ENCODE peak calls at places on chromosomes 12 and 14, in nine cellular contexts. X is GM12865, K is bronchial epithelial cell, U is hepatocyte, R is right cardiac atrium, P is pancreas, S is HFF-Myc, F is sigmoid colon, E is thoracic aorta. V is an unnamed sample.

GRCh38 chr14:94673781-94674231 is 61.6 kb downstream of the SERPINA3 start:
- DNase-seq in E (no peak), K (no peak), S (no peak), R (no peak), X (no peak), P (no peak), F (peak), U (no peak), V (no peak)

GRCh38 chr12:65465766-65466547 is 187.5 kb downstream of the MSRB3 start:
- DNase-seq in R (no peak), F (no peak), U (no peak), X (no peak), E (no peak), S (no peak), K (no peak), P (no peak), V (no peak)

GRCh38 chr12:103282124-103282523 is 213.6 kb downstream of the C12orf42 start:
- DNase-seq in S (no peak), U (no peak), R (no peak), X (no peak), E (no peak), P (no peak), F (no peak), K (no peak), V (no peak)

GRCh38 chr12:43921666-43922337 is 85.9 kb downstream of the TMEM117 start:
- DNase-seq in U (no peak), F (no peak), E (no peak), X (no peak), S (peak), R (no peak), P (no peak), K (no peak), V (peak)

GRCh38 chr14:40394634-40395340 is 962.6 kb upstream of the FBXO33 start:
- DNase-seq in K (peak), U (no peak), R (no peak), P (no peak), F (no peak), X (no peak), E (no peak), S (no peak), V (no peak)

GRCh38 chr12:102426599-102427541 is 53.5 kb downstream of the IGF1 start:
- DNase-seq in K (no peak), R (no peak), X (no peak), S (no peak), F (no peak), P (no peak), U (no peak), E (no peak), V (no peak)

GRCh38 chr12:116927244-116927940 is 16.6 kb downstream of the FBXW8 start:
- DNase-seq in P (no peak), U (no peak), K (no peak), R (no peak), F (no peak), E (no peak), S (no peak), X (no peak), V (no peak)

GRCh38 chr12:130493951-130494350 is 156.3 kb downstream of the PIWIL1 start:
- DNase-seq in F (no peak), U (no peak), P (no peak), S (no peak), X (no peak), K (no peak), R (no peak), E (no peak), V (no peak)

GRCh38 chr14:74546416-74546815 is 52.9 kb downstream of the ISCA2 start:
- DNase-seq in S (no peak), K (no peak), R (no peak), X (no peak), E (no peak), U (no peak), F (no peak), P (no peak), V (no peak)

GRCh38 chr12:43309845-43310405 is 242.1 kb downstream of the ADAMTS20 start:
- DNase-seq in E (no peak), S (no peak), U (no peak), X (no peak), P (no peak), K (peak), F (no peak), R (no peak), V (no peak)

GRCh38 chr12:59431266-59431665 is 164.6 kb upstream of the SLC16A7 start:
- DNase-seq in E (no peak), U (no peak), S (no peak), X (no peak), P (no peak), R (no peak), F (no peak), K (peak), V (no peak)

GRCh38 chr14:88592016-88592415 is 29.2 kb downstream of the ZC3H14 start:
- DNase-seq in S (peak), E (no peak), K (no peak), X (no peak), U (no peak), R (no peak), P (peak), F (no peak), V (no peak)

GRCh38 chr12:92295523-92295922 is 149.9 kb upstream of the BTG1 start:
- DNase-seq in X (no peak), R (no peak), F (no peak), S (no peak), E (no peak), P (no peak), K (no peak), U (peak), V (no peak)

GRCh38 chr12:49059385-49060232 is 985 bp downstream of the KMT2D start:
- DNase-seq in E (no peak), R (no peak), P (no peak), K (no peak), F (no peak), X (peak), S (no peak), U (peak), V (peak)

GRCh38 chr12:109927622-109928021 is 27.5 kb downstream of the TCHP start:
- DNase-seq in X (peak), E (no peak), P (peak), K (peak), S (no peak), U (peak), F (no peak), R (peak), V (peak)

GRCh38 chr12:105378821-105379400 is 48.4 kb downstream of the C12orf75 start:
- DNase-seq in E (no peak), U (no peak), X (no peak), P (no peak), R (no peak), S (no peak), F (no peak), K (no peak), V (peak)

GRCh38 chr14:42980419-42980818 is 1373.7 kb downstream of the LRFN5 start:
- DNase-seq in K (no peak), S (no peak), U (no peak), R (no peak), F (no peak), E (no peak), P (no peak), X (no peak), V (no peak)

GRCh38 chr14:85250369-85250768 is 279.6 kb upstream of the FLRT2 start:
- DNase-seq in R (no peak), K (no peak), X (no peak), U (peak), E (no peak), F (no peak), P (no peak), S (no peak), V (peak)

GRCh38 chr12:127355061-127355820 is 911.7 kb upstream of the TMEM132C start:
- DNase-seq in F (no peak), K (peak), X (peak), U (peak), R (no peak), S (no peak), E (no peak), P (no peak), V (peak)

GRCh38 chr12:94230357-94230905 is 82.1 kb downstream of the PLXNC1 start:
- DNase-seq in U (no peak), P (no peak), R (no peak), F (no peak), S (no peak), X (peak), K (no peak), E (no peak), V (no peak)

GRCh38 chr12:10749700-10750384 is 26.7 kb upstream of the YBX3 start:
- DNase-seq in X (peak), R (peak), F (peak), P (peak), K (peak), U (peak), S (peak), E (peak), V (peak)

GRCh38 chr14:74652541-74652940 is 40.5 kb upstream of the LTBP2 start:
- DNase-seq in S (no peak), F (no peak), X (no peak), P (no peak), K (no peak), E (no peak), U (no peak), R (peak), V (no peak)

GRCh38 chr12:45987339-45987726 is 3.0 kb downstream of the SCAF11 start:
- DNase-seq in E (no peak), X (no peak), F (no peak), P (no peak), U (no peak), R (no peak), S (no peak), K (peak), V (no peak)

GRCh38 chr12:14913381-14913781 is 25.0 kb downstream of the ERP27 start:
- DNase-seq in K (peak), S (no peak), X (no peak), E (no peak), U (peak), F (peak), R (peak), P (no peak), V (no peak)

GRCh38 chr12:93773122-93773871 is 96.1 kb downstream of the CRADD start:
- DNase-seq in S (no peak), K (no peak), U (no peak), X (peak), P (no peak), R (no peak), E (no peak), F (no peak), V (no peak)

GRCh38 chr12:26846419-26846818 is 13.4 kb upstream of the ITPR2 start:
- DNase-seq in S (no peak), E (no peak), X (no peak), U (no peak), F (no peak), P (no peak), K (no peak), R (no peak), V (no peak)

DNA sequence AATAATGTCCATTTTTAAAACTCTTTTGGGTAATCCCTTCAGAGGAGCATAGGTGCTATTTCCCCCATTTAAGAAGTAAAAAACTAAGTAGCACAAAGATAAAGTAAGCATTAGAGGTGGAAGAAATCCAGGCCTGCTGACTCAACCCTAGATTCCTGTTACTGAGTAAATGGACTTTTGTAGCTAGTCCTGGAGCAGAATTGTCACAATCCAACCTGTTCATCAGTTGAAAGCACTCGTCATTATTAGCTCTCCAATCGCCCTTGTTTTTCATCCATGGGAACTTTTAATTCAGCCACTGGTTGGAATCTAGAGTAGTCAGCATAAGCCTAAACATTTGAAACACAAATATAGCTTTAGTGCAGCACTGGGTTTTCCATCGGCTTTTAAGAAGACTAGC is 139.5 kb upstream of the AMIGO2 start:
- DNase-seq in X (no peak), R (no peak), S (no peak), P (no peak), E (no peak), F (no peak), U (no peak), K (peak), V (no peak)
- H3K4me3 ChIP-seq in X (no peak), R (no peak), S (no peak), P (no peak), E (no peak), F (no peak), U (no peak), K (no peak), V (no peak)

DNA sequence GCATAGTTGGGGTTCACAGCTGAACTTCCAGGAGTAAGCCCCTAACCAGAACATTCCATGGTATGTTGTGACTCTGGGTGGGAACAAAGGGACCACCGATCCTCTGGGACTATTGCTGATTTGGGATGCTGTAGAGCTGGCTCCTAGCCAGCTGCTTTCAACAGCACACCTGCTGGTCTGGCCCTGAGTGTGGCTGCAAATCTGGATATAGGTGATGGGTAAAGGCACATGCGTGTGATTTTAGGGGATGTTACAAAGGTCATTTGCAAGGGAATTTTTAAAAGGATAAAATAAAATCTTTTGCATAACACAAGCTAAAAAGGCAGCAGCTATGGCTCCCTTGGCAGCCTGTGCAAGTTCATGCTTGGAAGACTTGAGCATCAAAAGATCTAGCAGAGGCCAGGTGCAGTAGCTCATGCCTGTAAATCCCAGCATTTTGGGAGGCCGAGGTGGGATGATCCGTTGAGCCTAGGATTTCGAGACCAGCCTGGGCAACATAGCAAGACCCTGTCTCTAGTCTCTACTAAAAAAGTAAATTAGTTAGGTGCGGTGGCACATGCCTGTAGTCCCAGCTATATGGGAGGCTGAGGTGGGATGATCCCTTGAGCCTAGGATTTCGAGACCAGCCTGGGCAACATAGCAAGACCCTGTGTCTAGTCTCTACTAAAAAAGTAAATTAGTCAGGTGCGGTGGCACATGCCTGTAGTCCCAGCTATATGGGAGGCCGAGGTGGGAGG is 1.6 kb downstream of the ALDH2 start:
- DNase-seq in F (no peak), X (no peak), R (no peak), K (no peak), U (no peak), P (no peak), E (no peak), S (no peak), V (no peak)
- H3K4me3 ChIP-seq in F (peak), X (no peak), R (peak), K (peak), U (peak), P (peak), E (peak), S (no peak), V (no peak)

GRCh38 chr12:78793982-78794381 is 70.6 kb upstream of the SYT1 start:
- DNase-seq in K (no peak), R (peak), X (no peak), E (no peak), F (no peak), S (no peak), P (no peak), U (no peak), V (no peak)
- H3K4me3 ChIP-seq in K (no peak), R (no peak), X (no peak), E (no peak), F (no peak), S (no peak), P (no peak), U (no peak), V (no peak)

GRCh38 chr14:60326274-60326673 is 77.3 kb downstream of the PPM1A start:
- DNase-seq in P (no peak), U (no peak), R (no peak), K (no peak), E (no peak), S (no peak), X (no peak), F (no peak), V (no peak)

GRCh38 chr14:60331201-60332045 is 82.4 kb downstream of the PPM1A start:
- DNase-seq in E (no peak), U (peak), F (no peak), P (peak), S (no peak), X (peak), K (peak), R (peak), V (peak)

GRCh38 chr14:60328588-60328987 is 79.6 kb downstream of the PPM1A start:
- DNase-seq in S (no peak), K (no peak), R (no peak), E (no peak), P (no peak), F (no peak), X (no peak), U (no peak), V (peak)

GRCh38 chr14:60324837-60325236 is 75.8 kb downstream of the PPM1A start:
- DNase-seq in U (no peak), S (no peak), E (no peak), K (no peak), P (no peak), R (no peak), X (no peak), F (no peak), V (no peak)

DNA sequence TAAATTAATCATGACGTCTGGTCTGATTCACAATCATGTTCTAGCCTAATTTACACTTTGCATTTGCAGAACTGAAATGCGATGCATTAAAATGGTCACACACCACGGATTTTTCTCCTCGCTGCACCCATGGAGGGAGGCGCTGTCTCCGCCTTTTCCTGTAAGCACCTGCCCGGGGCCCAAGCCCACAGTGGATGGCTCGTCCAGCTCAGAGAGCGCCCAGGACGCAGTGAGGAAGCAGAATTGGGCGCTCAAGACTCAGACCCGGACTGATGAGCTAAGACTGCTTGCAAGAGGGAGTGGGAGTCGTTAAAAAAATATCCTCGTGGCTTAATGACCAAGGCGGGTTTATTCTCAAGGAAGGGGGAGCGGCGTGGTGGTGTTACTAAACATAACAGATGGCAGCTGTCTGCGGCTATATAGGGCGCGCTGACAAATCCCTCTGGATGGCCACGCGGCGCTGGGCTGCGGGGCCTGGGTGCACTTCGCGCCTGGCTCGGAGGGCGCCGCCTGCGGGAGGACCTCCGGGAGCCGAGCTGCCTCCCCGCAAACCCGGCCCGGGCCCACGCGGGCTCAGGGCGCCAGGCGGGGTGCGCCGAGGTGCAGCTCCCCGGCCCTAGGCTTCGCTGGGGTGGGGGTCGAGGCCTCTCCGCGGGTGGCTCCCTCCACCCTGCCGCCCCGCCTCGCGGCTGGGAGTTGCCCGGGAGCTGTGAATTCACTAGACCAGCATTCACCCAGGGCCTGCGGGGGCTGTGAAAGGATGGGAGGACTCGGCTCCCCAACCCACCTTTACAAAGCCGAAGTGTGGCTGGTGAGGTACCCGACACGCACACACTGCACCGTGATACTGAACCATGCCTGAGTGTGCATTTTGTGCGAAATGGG is 78.7 kb downstream of the PPM1A start:
- DNase-seq in S (no peak), F (no peak), P (peak), E (no peak), K (no peak), X (peak), U (peak), R (peak), V (peak)
- H3K4me3 ChIP-seq in S (peak), F (peak), P (peak), E (peak), K (peak), X (peak), U (peak), R (peak), V (peak)

DNA sequence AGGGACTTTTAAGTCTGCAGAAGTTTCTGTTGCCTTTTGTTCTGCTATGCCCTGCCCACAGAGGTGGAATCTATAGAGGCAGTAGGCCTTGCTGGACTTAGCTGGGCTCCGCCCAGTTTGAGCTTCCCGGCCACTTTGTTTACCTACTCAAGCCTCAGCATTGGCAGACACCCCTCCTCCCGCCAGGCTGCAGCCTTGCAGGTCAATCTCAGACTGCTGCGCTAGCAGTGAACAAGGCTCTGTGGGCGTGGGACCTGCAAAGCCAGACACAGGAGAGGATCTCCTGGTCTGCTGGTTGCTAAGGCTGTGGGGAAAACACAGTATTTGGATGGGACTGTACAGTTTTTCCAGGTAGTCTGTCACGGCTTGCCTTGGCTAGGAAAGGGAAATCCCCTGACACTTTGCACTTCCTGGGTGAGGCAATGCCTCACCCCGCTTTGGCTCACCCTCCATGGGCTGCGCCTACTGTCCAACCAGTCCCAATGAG is 43.7 kb downstream of the CCDC59 start:
- DNase-seq in X (no peak), R (no peak), F (no peak), U (peak), P (peak), E (no peak), K (peak), S (no peak), V (no peak)
- H3K4me3 ChIP-seq in X (no peak), R (no peak), F (no peak), U (no peak), P (no peak), E (no peak), K (no peak), S (no peak), V (peak)

GRCh38 chr12:108561852-108562347 is 496 bp upstream of the ISCU start:
- DNase-seq in E (no peak), P (no peak), X (no peak), S (no peak), F (no peak), R (no peak), K (no peak), U (no peak), V (no peak)

GRCh38 chr12:108563135-108563803 is 873 bp downstream of the ISCU start:
- DNase-seq in F (peak), K (peak), U (peak), S (peak), E (peak), X (peak), P (peak), R (peak), V (peak)

GRCh38 chr12:108564724-108565123 is 2.3 kb downstream of the ISCU start:
- DNase-seq in R (no peak), E (no peak), X (no peak), F (no peak), S (no peak), K (no peak), P (no peak), U (no peak), V (no peak)

GRCh38 chr12:108562348-108563134 is at the start of gene ISCU:
- DNase-seq in F (peak), P (peak), K (peak), X (peak), R (peak), S (peak), U (peak), E (peak), V (peak)

GRCh38 chr12:108563804-108564151 is 1.4 kb downstream of the ISCU start:
- DNase-seq in P (no peak), F (no peak), E (no peak), X (no peak), U (no peak), K (no peak), R (no peak), S (no peak), V (no peak)
- H3K4me3 ChIP-seq in P (peak), F (no peak), E (peak), X (peak), U (no peak), K (no peak), R (peak), S (peak), V (no peak)

V was measured in H7.